ENCODE peak calls at places on chromosomes 6 and 20, in nine cellular contexts. One of them, this sample, is unnamed.

GRCh38 chr20:13286052-13286451 is 65.0 kb downstream of the ISM1 start:
- DNase-seq in endothelial cell: no peak
- DNase-seq in NCI-H460: no peak
- DNase-seq in activated naive CD8-positive, alpha-beta T cell treated with anti-CD3 and anti-CD28 coated beads, Interleukin-2, amount 50 U/mL, for 24 hours: no peak
- DNase-seq in tibial artery: no peak
- DNase-seq in substantia nigra: no peak
- DNase-seq in ascending aorta: no peak
- DNase-seq in Jurkat, Clone E6-1: no peak
- DNase-seq in brain microvascular endothelial cell: no peak
- DNase-seq in this sample: no peak

GRCh38 chr20:25860531-25861150 is 164.0 kb upstream of the ZNF337 start:
- DNase-seq in Jurkat, Clone E6-1: no peak
- DNase-seq in substantia nigra: no peak
- DNase-seq in brain microvascular endothelial cell: no peak
- DNase-seq in tibial artery: no peak
- DNase-seq in ascending aorta: no peak
- DNase-seq in endothelial cell: no peak
- DNase-seq in NCI-H460: no peak
- DNase-seq in activated naive CD8-positive, alpha-beta T cell treated with anti-CD3 and anti-CD28 coated beads, Interleukin-2, amount 50 U/mL, for 24 hours: no peak
- DNase-seq in this sample: no peak

GRCh38 chr6:47810885-47811284 is 29.1 kb downstream of the OPN5 start:
- DNase-seq in NCI-H460: no peak
- DNase-seq in brain microvascular endothelial cell: no peak
- DNase-seq in Jurkat, Clone E6-1: no peak
- DNase-seq in ascending aorta: no peak
- DNase-seq in substantia nigra: no peak
- DNase-seq in endothelial cell: peak; percentile 10
- DNase-seq in tibial artery: no peak
- DNase-seq in activated naive CD8-positive, alpha-beta T cell treated with anti-CD3 and anti-CD28 coated beads, Interleukin-2, amount 50 U/mL, for 24 hours: no peak
- DNase-seq in this sample: no peak

GRCh38 chr20:2859330-2860121 is 13.8 kb upstream of the PTPRA start:
- DNase-seq in substantia nigra: peak; percentile 17
- DNase-seq in activated naive CD8-positive, alpha-beta T cell treated with anti-CD3 and anti-CD28 coated beads, Interleukin-2, amount 50 U/mL, for 24 hours: no peak
- DNase-seq in Jurkat, Clone E6-1: no peak
- DNase-seq in ascending aorta: no peak
- DNase-seq in tibial artery: no peak
- DNase-seq in endothelial cell: no peak
- DNase-seq in brain microvascular endothelial cell: no peak
- DNase-seq in NCI-H460: no peak
- DNase-seq in this sample: no peak

GRCh38 chr6:145705561-145705960 is 29.8 kb downstream of the EPM2A start:
- DNase-seq in endothelial cell: no peak
- DNase-seq in ascending aorta: no peak
- DNase-seq in Jurkat, Clone E6-1: no peak
- DNase-seq in activated naive CD8-positive, alpha-beta T cell treated with anti-CD3 and anti-CD28 coated beads, Interleukin-2, amount 50 U/mL, for 24 hours: no peak
- DNase-seq in NCI-H460: no peak
- DNase-seq in brain microvascular endothelial cell: peak; percentile 59
- DNase-seq in tibial artery: no peak
- DNase-seq in substantia nigra: no peak
- DNase-seq in this sample: peak; percentile 53

GRCh38 chr6:55293116-55293515 is 34.2 kb upstream of the GFRAL start:
- DNase-seq in substantia nigra: no peak
- DNase-seq in tibial artery: no peak
- DNase-seq in ascending aorta: no peak
- DNase-seq in Jurkat, Clone E6-1: peak; percentile 25
- DNase-seq in endothelial cell: no peak
- DNase-seq in NCI-H460: peak; percentile 1
- DNase-seq in brain microvascular endothelial cell: peak; percentile 7
- DNase-seq in activated naive CD8-positive, alpha-beta T cell treated with anti-CD3 and anti-CD28 coated beads, Interleukin-2, amount 50 U/mL, for 24 hours: no peak
- DNase-seq in this sample: peak; percentile 34

GRCh38 chr20:64223526-64224067 is 32.0 kb upstream of the PCMTD2 start:
- DNase-seq in tibial artery: no peak
- DNase-seq in brain microvascular endothelial cell: no peak
- DNase-seq in endothelial cell: peak; percentile 78
- DNase-seq in substantia nigra: peak; percentile 3
- DNase-seq in activated naive CD8-positive, alpha-beta T cell treated with anti-CD3 and anti-CD28 coated beads, Interleukin-2, amount 50 U/mL, for 24 hours: no peak
- DNase-seq in ascending aorta: no peak
- DNase-seq in Jurkat, Clone E6-1: peak; percentile 64
- DNase-seq in NCI-H460: no peak
- DNase-seq in this sample: peak; percentile 78

GRCh38 chr20:21505161-21505809 is 8.6 kb downstream of the NKX2-2 start:
- DNase-seq in endothelial cell: peak; percentile 90
- DNase-seq in NCI-H460: peak; percentile 49
- DNase-seq in activated naive CD8-positive, alpha-beta T cell treated with anti-CD3 and anti-CD28 coated beads, Interleukin-2, amount 50 U/mL, for 24 hours: peak; percentile 91
- DNase-seq in substantia nigra: peak; percentile 76
- DNase-seq in brain microvascular endothelial cell: peak; percentile 29
- DNase-seq in tibial artery: no peak
- DNase-seq in ascending aorta: no peak
- DNase-seq in Jurkat, Clone E6-1: peak; percentile 46
- DNase-seq in this sample: peak; percentile 77